ENCODE peak calls at places on chromosomes 7 and 10, in five cellular contexts. One of them, this sample, is unnamed.

GRCh38 chr7:19023477-19023876 is 94.0 kb downstream of the TWIST1 start:
- DNase-seq in H9: no peak
- DNase-seq in mesenchymal stem cell: no peak
- DNase-seq in trophoblast cell: no peak
- DNase-seq in H1: no peak
- DNase-seq in this sample: no peak

GRCh38 chr10:32905466-32905865 is 52.6 kb downstream of the ITGB1 start:
- DNase-seq in H1: no peak
- DNase-seq in H9: no peak
- DNase-seq in trophoblast cell: peak
- DNase-seq in mesenchymal stem cell: no peak
- DNase-seq in this sample: no peak

GRCh38 chr7:74503061-74503460 is 49.4 kb downstream of the GTF2IRD1 start:
- DNase-seq in mesenchymal stem cell: no peak
- DNase-seq in H9: no peak
- DNase-seq in trophoblast cell: no peak
- DNase-seq in H1: no peak
- DNase-seq in this sample: no peak

GRCh38 chr7:1210321-1210978 is 22.2 kb upstream of the UNCX start:
- DNase-seq in H9: no peak
- DNase-seq in trophoblast cell: no peak
- DNase-seq in mesenchymal stem cell: no peak
- DNase-seq in H1: no peak
- DNase-seq in this sample: no peak

GRCh38 chr10:69403066-69403465 is 13.7 kb downstream of the TACR2 start:
- DNase-seq in H9: no peak
- DNase-seq in H1: no peak
- DNase-seq in mesenchymal stem cell: no peak
- DNase-seq in trophoblast cell: no peak
- DNase-seq in this sample: no peak

GRCh38 chr10:132251928-132252327 is 55.8 kb downstream of the STK32C start:
- DNase-seq in H9: no peak
- DNase-seq in mesenchymal stem cell: no peak
- DNase-seq in H1: no peak
- DNase-seq in trophoblast cell: no peak
- DNase-seq in this sample: no peak

GRCh38 chr10:78868048-78868447 is 200.7 kb upstream of the ZMIZ1 start:
- DNase-seq in mesenchymal stem cell: no peak
- DNase-seq in trophoblast cell: no peak
- DNase-seq in H1: no peak
- DNase-seq in H9: no peak
- DNase-seq in this sample: no peak

GRCh38 chr10:119161680-119162079 is 3.8 kb downstream of the SFXN4 start:
- DNase-seq in H1: no peak
- DNase-seq in mesenchymal stem cell: peak
- DNase-seq in trophoblast cell: no peak
- DNase-seq in H9: no peak
- DNase-seq in this sample: no peak

GRCh38 chr7:56537477-56537876 is 421.3 kb upstream of the NUPR2 start:
- DNase-seq in mesenchymal stem cell: no peak
- DNase-seq in trophoblast cell: no peak
- DNase-seq in H9: no peak
- DNase-seq in H1: no peak
- DNase-seq in this sample: no peak

GRCh38 chr7:73831656-73832579 is 1.1 kb downstream of the CLDN4 start:
- DNase-seq in H1: no peak
- DNase-seq in H9: peak
- DNase-seq in trophoblast cell: peak
- DNase-seq in mesenchymal stem cell: no peak
- DNase-seq in this sample: no peak

GRCh38 chr10:86205086-86205760 is 161.4 kb downstream of the GRID1 start:
- DNase-seq in H9: no peak
- DNase-seq in H1: no peak
- DNase-seq in trophoblast cell: no peak
- DNase-seq in mesenchymal stem cell: no peak
- DNase-seq in this sample: no peak

GRCh38 chr10:48450233-48450810 is 143.8 kb downstream of the MAPK8 start:
- DNase-seq in trophoblast cell: no peak
- DNase-seq in H9: peak
- DNase-seq in H1: no peak
- DNase-seq in mesenchymal stem cell: no peak
- DNase-seq in this sample: no peak

GRCh38 chr7:72272479-72272878 is 139.7 kb downstream of the CALN1 start:
- DNase-seq in H9: no peak
- DNase-seq in trophoblast cell: no peak
- DNase-seq in H1: no peak
- DNase-seq in mesenchymal stem cell: no peak
- DNase-seq in this sample: no peak

GRCh38 chr7:112202819-112203218 is 3.4 kb downstream of the DOCK4 start:
- DNase-seq in trophoblast cell: peak
- DNase-seq in mesenchymal stem cell: peak
- DNase-seq in H1: no peak
- DNase-seq in H9: no peak
- DNase-seq in this sample: no peak

GRCh38 chr10:1289591-1289990 is 233.4 kb downstream of the WDR37 start:
- DNase-seq in H9: no peak
- DNase-seq in H1: no peak
- DNase-seq in mesenchymal stem cell: no peak
- DNase-seq in trophoblast cell: peak
- DNase-seq in this sample: no peak

GRCh38 chr7:23530355-23530754 is 1.4 kb downstream of the TRA2A start:
- DNase-seq in H1: no peak
- DNase-seq in H9: no peak
- DNase-seq in trophoblast cell: peak
- DNase-seq in mesenchymal stem cell: peak
- DNase-seq in this sample: no peak

GRCh38 chr10:50637003-50637579 is 13.3 kb upstream of the SGMS1 start:
- DNase-seq in trophoblast cell: no peak
- DNase-seq in mesenchymal stem cell: no peak
- DNase-seq in H1: no peak
- DNase-seq in H9: no peak
- DNase-seq in this sample: no peak

GRCh38 chr7:46123-46829 is 146.1 kb upstream of the FAM20C start:
- DNase-seq in trophoblast cell: no peak
- DNase-seq in mesenchymal stem cell: no peak
- DNase-seq in H1: no peak
- DNase-seq in H9: no peak
- DNase-seq in this sample: no peak

GRCh38 chr10:72688208-72688651 is 3.7 kb upstream of the MCU start:
- DNase-seq in mesenchymal stem cell: peak
- DNase-seq in trophoblast cell: peak
- DNase-seq in H9: no peak
- DNase-seq in H1: no peak
- DNase-seq in this sample: no peak

GRCh38 chr10:124649209-124649608 is 95.0 kb downstream of the FAM53B start:
- DNase-seq in H9: no peak
- DNase-seq in mesenchymal stem cell: peak
- DNase-seq in trophoblast cell: peak
- DNase-seq in H1: no peak
- DNase-seq in this sample: no peak

GRCh38 chr7:96962221-96962620 is 43.1 kb upstream of the DLX6 start:
- DNase-seq in mesenchymal stem cell: no peak
- DNase-seq in trophoblast cell: no peak
- DNase-seq in H1: no peak
- DNase-seq in H9: no peak
- DNase-seq in this sample: no peak

GRCh38 chr10:66292456-66292855 is 633.4 kb upstream of the LRRTM3 start:
- DNase-seq in H9: no peak
- DNase-seq in mesenchymal stem cell: no peak
- DNase-seq in trophoblast cell: no peak
- DNase-seq in H1: no peak
- DNase-seq in this sample: no peak

GRCh38 chr7:25926009-25926408 is 226.0 kb upstream of the NFE2L3 start:
- DNase-seq in H1: no peak
- DNase-seq in H9: no peak
- DNase-seq in trophoblast cell: peak
- DNase-seq in mesenchymal stem cell: peak
- DNase-seq in this sample: no peak

GRCh38 chr7:40527723-40528122 is 392.9 kb downstream of the SUGCT start:
- DNase-seq in H9: no peak
- DNase-seq in H1: no peak
- DNase-seq in trophoblast cell: no peak
- DNase-seq in mesenchymal stem cell: no peak
- DNase-seq in this sample: no peak

GRCh38 chr10:11901036-11901301 is 77.8 kb downstream of the PROSER2 start:
- DNase-seq in trophoblast cell: no peak
- DNase-seq in mesenchymal stem cell: no peak
- DNase-seq in H1: no peak
- DNase-seq in H9: no peak
- DNase-seq in this sample: no peak

GRCh38 chr7:1364906-1365570 is 94.2 kb downstream of the MICALL2 start:
- DNase-seq in mesenchymal stem cell: no peak
- DNase-seq in H1: no peak
- DNase-seq in trophoblast cell: no peak
- DNase-seq in H9: no peak
- DNase-seq in this sample: no peak

GRCh38 chr10:9733764-9734163 is 1283.9 kb upstream of the CELF2 start:
- DNase-seq in H9: no peak
- DNase-seq in trophoblast cell: peak
- DNase-seq in H1: no peak
- DNase-seq in mesenchymal stem cell: no peak
- DNase-seq in this sample: no peak

GRCh38 chr7:3270362-3270761 is 30.7 kb upstream of the SDK1 start:
- DNase-seq in trophoblast cell: no peak
- DNase-seq in H1: no peak
- DNase-seq in H9: no peak
- DNase-seq in mesenchymal stem cell: no peak
- DNase-seq in this sample: no peak

GRCh38 chr7:3266240-3266639 is 34.8 kb upstream of the SDK1 start:
- DNase-seq in H9: no peak
- DNase-seq in mesenchymal stem cell: no peak
- DNase-seq in H1: no peak
- DNase-seq in trophoblast cell: no peak
- DNase-seq in this sample: no peak

GRCh38 chr7:3267928-3268690 is 32.9 kb upstream of the SDK1 start:
- DNase-seq in trophoblast cell: no peak
- DNase-seq in mesenchymal stem cell: peak
- DNase-seq in H9: no peak
- DNase-seq in H1: no peak
- DNase-seq in this sample: no peak

GRCh38 chr7:3264693-3265339 is 36.2 kb upstream of the SDK1 start:
- DNase-seq in trophoblast cell: no peak
- DNase-seq in H9: no peak
- DNase-seq in mesenchymal stem cell: no peak
- DNase-seq in H1: no peak
- DNase-seq in this sample: no peak

DNA sequence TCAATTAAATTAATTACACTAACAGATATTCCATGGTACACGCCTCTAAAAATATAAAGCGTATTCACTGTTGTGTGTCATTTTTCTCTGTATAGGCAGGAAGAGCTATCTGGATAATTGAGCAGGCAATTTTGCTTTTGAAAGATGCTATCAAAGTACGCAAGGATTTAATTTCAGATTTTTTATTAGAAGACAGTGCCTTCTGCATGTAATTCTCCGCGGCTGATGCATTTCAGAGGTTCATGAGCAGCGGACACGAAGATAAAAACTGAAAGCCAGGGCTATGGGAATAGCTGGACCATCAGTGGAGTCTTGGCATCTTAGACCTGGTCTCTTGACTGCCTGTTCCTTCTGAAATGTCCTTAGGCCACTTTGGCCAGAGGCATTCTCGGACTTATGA is 35.7 kb upstream of the SDK1 start:
- DNase-seq in H9: no peak
- DNase-seq in trophoblast cell: no peak
- DNase-seq in mesenchymal stem cell: no peak
- DNase-seq in H1: no peak
- DNase-seq in this sample: no peak
- H3K4ac ChIP-seq in H9: no peak
- H3K4ac ChIP-seq in trophoblast cell: no peak
- H3K4ac ChIP-seq in mesenchymal stem cell: no peak
- H3K4ac ChIP-seq in H1: no peak
- H3K4ac ChIP-seq in this sample: no peak

GRCh38 chr10:62560207-62560819 is 186.1 kb downstream of the ZNF365 start:
- DNase-seq in mesenchymal stem cell: peak
- DNase-seq in trophoblast cell: no peak
- DNase-seq in H9: no peak
- DNase-seq in H1: no peak
- DNase-seq in this sample: no peak
- H3K14ac ChIP-seq in mesenchymal stem cell: no peak
- H3K14ac ChIP-seq in trophoblast cell: no peak
- H3K14ac ChIP-seq in H9: no peak
- H3K14ac ChIP-seq in H1: no peak
- H3K14ac ChIP-seq in this sample: no peak

DNA sequence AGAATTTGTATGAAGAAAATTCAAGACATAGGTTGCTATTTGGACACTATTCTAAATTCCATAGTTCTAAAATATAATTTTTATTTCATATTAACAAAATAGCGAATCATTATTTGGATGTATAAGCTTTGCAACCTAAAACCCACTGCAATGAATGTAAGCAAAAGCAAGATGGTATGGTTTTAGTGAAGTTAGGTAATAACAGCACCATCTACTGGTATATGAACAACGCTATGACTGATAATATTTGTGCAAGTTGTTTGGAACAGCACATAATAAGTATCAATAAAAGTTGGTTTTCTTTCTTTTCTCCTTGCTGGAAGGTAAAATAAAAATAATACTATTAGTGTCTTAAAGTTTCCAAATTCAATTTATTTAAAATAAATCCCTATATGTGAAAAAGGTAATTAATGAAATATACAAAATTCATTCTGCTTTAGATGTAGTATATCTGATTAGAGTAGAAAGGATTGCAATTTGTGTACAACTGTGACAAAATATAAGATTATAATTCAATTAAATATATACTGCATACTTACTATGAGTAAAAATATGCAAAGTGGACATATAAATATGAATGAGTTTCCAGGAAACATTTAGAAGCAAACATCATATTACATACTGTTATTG is 79.0 kb upstream of the LSM8 start:
- DNase-seq in trophoblast cell: peak
- DNase-seq in H1: no peak
- DNase-seq in mesenchymal stem cell: peak
- DNase-seq in H9: no peak
- DNase-seq in this sample: no peak
- H2BK12ac ChIP-seq in trophoblast cell: no peak
- H2BK12ac ChIP-seq in H1: no peak
- H2BK12ac ChIP-seq in mesenchymal stem cell: no peak
- H2BK12ac ChIP-seq in H9: no peak
- H2BK12ac ChIP-seq in this sample: no peak

GRCh38 chr7:114973147-114973546 is 51.3 kb downstream of the MDFIC start:
- DNase-seq in mesenchymal stem cell: peak
- DNase-seq in trophoblast cell: no peak
- DNase-seq in H1: no peak
- DNase-seq in H9: no peak
- DNase-seq in this sample: no peak
- H3K4ac ChIP-seq in mesenchymal stem cell: no peak
- H3K4ac ChIP-seq in trophoblast cell: no peak
- H3K4ac ChIP-seq in H1: no peak
- H3K4ac ChIP-seq in H9: no peak
- H3K4ac ChIP-seq in this sample: no peak